ENCODE peak calls at places on chromosome 2, in four cellular contexts. Y is mammary epithelial cell; M is activated T-helper 9 cell treated with anti-CD3 and anti-CD28 coated beads, Interleukin-2, amount 50 U/mL, for 16 hours; G is stimulated activated CD8-positive, alpha-beta memory T cell treated with anti-CD3 and anti-CD28 coated beads, Interleukin-7, amount 100 ng/mL, for 4 hours. K is an unnamed sample.

GRCh38 chr2:62529758-62530157 is 23.8 kb upstream of the TMEM17 start:
- DNase-seq in G (no peak), M (no peak), Y (no peak), K (no peak)

GRCh38 chr2:55985406-55985805 is 61.8 kb upstream of the EFEMP1 start:
- DNase-seq in M (no peak), Y (no peak), G (no peak), K (no peak)

GRCh38 chr2:237662671-237663093 is 35.3 kb downstream of the LRRFIP1 start:
- DNase-seq in G (peak), M (peak), Y (peak), K (peak)

GRCh38 chr2:42492691-42493467 is 903 bp downstream of the KCNG3 start:
- DNase-seq in Y (no peak), G (peak), M (no peak), K (no peak)

GRCh38 chr2:178335218-178335617 is 115.8 kb downstream of the PRKRA start:
- DNase-seq in M (no peak), Y (no peak), G (no peak), K (no peak)

GRCh38 chr2:144162652-144163051 is 357.3 kb downstream of the ZEB2 start:
- DNase-seq in M (peak), G (peak), Y (peak), K (no peak)

GRCh38 chr2:62409442-62409841 is 96.6 kb downstream of the TMEM17 start:
- DNase-seq in G (no peak), M (no peak), Y (peak), K (no peak)

GRCh38 chr2:113406114-113406513 is 31.4 kb upstream of the ZNG1B start:
- DNase-seq in Y (no peak), M (no peak), G (no peak), K (no peak)

K was measured in ureter.